ENCODE peak calls at places on chromosomes 13 and 19, in six cellular contexts. One of them, this sample, is unnamed.

GRCh38 chr13:34347784-34348573 is 530.0 kb downstream of the RFC3 start:
- DNase-seq in lower lobe of right lung: no peak
- DNase-seq in left lung: no peak
- DNase-seq in ovary: no peak
- DNase-seq in colonic mucosa: no peak
- DNase-seq in CD8-positive, alpha-beta T cell: no peak
- DNase-seq in this sample: no peak

GRCh38 chr19:15251010-15251748 is 18.9 kb upstream of the EPHX3 start:
- DNase-seq in ovary: peak; percentile 50
- DNase-seq in left lung: no peak
- DNase-seq in lower lobe of right lung: no peak
- DNase-seq in colonic mucosa: no peak
- DNase-seq in CD8-positive, alpha-beta T cell: no peak
- DNase-seq in this sample: no peak

GRCh38 chr13:51380269-51380668 is 40.8 kb downstream of the SERPINE3 start:
- DNase-seq in left lung: no peak
- DNase-seq in colonic mucosa: no peak
- DNase-seq in lower lobe of right lung: no peak
- DNase-seq in CD8-positive, alpha-beta T cell: no peak
- DNase-seq in ovary: no peak
- DNase-seq in this sample: no peak

GRCh38 chr13:106117035-106117434 is 418.4 kb downstream of the EFNB2 start:
- DNase-seq in lower lobe of right lung: no peak
- DNase-seq in colonic mucosa: no peak
- DNase-seq in CD8-positive, alpha-beta T cell: no peak
- DNase-seq in left lung: no peak
- DNase-seq in ovary: no peak
- DNase-seq in this sample: no peak

GRCh38 chr19:17125728-17126677 is 50.4 kb downstream of the MYO9B start:
- DNase-seq in ovary: no peak
- DNase-seq in lower lobe of right lung: peak; percentile 84
- DNase-seq in CD8-positive, alpha-beta T cell: peak; percentile 60
- DNase-seq in colonic mucosa: peak; percentile 54
- DNase-seq in left lung: peak; percentile 92
- DNase-seq in this sample: peak; percentile 86

GRCh38 chr19:53394522-53394973 is 401 bp upstream of the ZNF765 start:
- DNase-seq in ovary: peak; percentile 63
- DNase-seq in colonic mucosa: no peak
- DNase-seq in left lung: peak; percentile 84
- DNase-seq in lower lobe of right lung: peak; percentile 66
- DNase-seq in CD8-positive, alpha-beta T cell: no peak
- DNase-seq in this sample: peak; percentile 68

GRCh38 chr19:15378529-15379082 is 981 bp downstream of the AKAP8 start:
- DNase-seq in colonic mucosa: peak; percentile 57
- DNase-seq in ovary: no peak
- DNase-seq in lower lobe of right lung: peak; percentile 70
- DNase-seq in CD8-positive, alpha-beta T cell: no peak
- DNase-seq in left lung: peak; percentile 85
- DNase-seq in this sample: peak; percentile 79

GRCh38 chr19:47005164-47005641 is 14.4 kb upstream of the NPAS1 start:
- DNase-seq in ovary: no peak
- DNase-seq in colonic mucosa: no peak
- DNase-seq in CD8-positive, alpha-beta T cell: no peak
- DNase-seq in lower lobe of right lung: no peak
- DNase-seq in left lung: no peak
- DNase-seq in this sample: no peak

GRCh38 chr13:20161951-20162300 is 1.1 kb upstream of the GJA3 start:
- DNase-seq in lower lobe of right lung: no peak
- DNase-seq in CD8-positive, alpha-beta T cell: no peak
- DNase-seq in colonic mucosa: no peak
- DNase-seq in ovary: no peak
- DNase-seq in left lung: no peak
- DNase-seq in this sample: no peak

GRCh38 chr13:28679628-28680027 is 20.7 kb downstream of the POMP start:
- DNase-seq in CD8-positive, alpha-beta T cell: no peak
- DNase-seq in colonic mucosa: no peak
- DNase-seq in left lung: no peak
- DNase-seq in lower lobe of right lung: no peak
- DNase-seq in ovary: no peak
- DNase-seq in this sample: no peak

GRCh38 chr19:35903550-35904179 is 1.3 kb downstream of the HCST start:
- DNase-seq in ovary: peak; percentile 53
- DNase-seq in lower lobe of right lung: peak; percentile 94
- DNase-seq in left lung: peak; percentile 95
- DNase-seq in colonic mucosa: peak; percentile 76
- DNase-seq in CD8-positive, alpha-beta T cell: peak; percentile 74
- DNase-seq in this sample: peak; percentile 94

GRCh38 chr13:109357751-109358150 is 428.6 kb downstream of the IRS2 start:
- DNase-seq in left lung: no peak
- DNase-seq in lower lobe of right lung: no peak
- DNase-seq in ovary: no peak
- DNase-seq in CD8-positive, alpha-beta T cell: no peak
- DNase-seq in colonic mucosa: no peak
- DNase-seq in this sample: no peak

GRCh38 chr19:35618857-35619256 is 6.3 kb downstream of the HAUS5 start:
- DNase-seq in CD8-positive, alpha-beta T cell: no peak
- DNase-seq in left lung: no peak
- DNase-seq in ovary: no peak
- DNase-seq in lower lobe of right lung: no peak
- DNase-seq in colonic mucosa: no peak
- DNase-seq in this sample: no peak

GRCh38 chr19:3095375-3096191 is 1.4 kb downstream of the GNA11 start:
- DNase-seq in colonic mucosa: peak; percentile 63
- DNase-seq in CD8-positive, alpha-beta T cell: peak; percentile 55
- DNase-seq in left lung: peak; percentile 76
- DNase-seq in lower lobe of right lung: no peak
- DNase-seq in ovary: no peak
- DNase-seq in this sample: peak; percentile 70

GRCh38 chr13:28147489-28147888 is 9.1 kb downstream of the PAN3 start:
- DNase-seq in ovary: no peak
- DNase-seq in colonic mucosa: no peak
- DNase-seq in lower lobe of right lung: no peak
- DNase-seq in CD8-positive, alpha-beta T cell: no peak
- DNase-seq in left lung: no peak
- DNase-seq in this sample: no peak

GRCh38 chr13:29693297-29693945 is 97.9 kb upstream of the SLC7A1 start:
- DNase-seq in left lung: no peak
- DNase-seq in ovary: no peak
- DNase-seq in CD8-positive, alpha-beta T cell: no peak
- DNase-seq in colonic mucosa: peak; percentile 77
- DNase-seq in lower lobe of right lung: peak; percentile 47
- DNase-seq in this sample: no peak

GRCh38 chr19:40270362-40271089 is 14.6 kb downstream of the AKT2 start:
- DNase-seq in lower lobe of right lung: no peak
- DNase-seq in ovary: no peak
- DNase-seq in CD8-positive, alpha-beta T cell: no peak
- DNase-seq in left lung: peak; percentile 40
- DNase-seq in colonic mucosa: no peak
- DNase-seq in this sample: no peak
- H3K4me1 ChIP-seq in lower lobe of right lung: peaks cover 28% of the 10 kb centered on the region
- H3K4me1 ChIP-seq in ovary: peaks cover 21% of the 10 kb centered on the region
- H3K4me1 ChIP-seq in CD8-positive, alpha-beta T cell: peaks cover 39% of the 10 kb centered on the region
- H3K4me1 ChIP-seq in left lung: no peaks in the 10 kb centered on the region
- H3K4me1 ChIP-seq in colonic mucosa: no peaks in the 10 kb centered on the region
- H3K4me1 ChIP-seq in this sample: peaks cover 19% of the 10 kb centered on the region

GRCh38 chr19:34416021-34416545 is 11.9 kb downstream of the PDCD2L start:
- DNase-seq in colonic mucosa: no peak
- DNase-seq in left lung: no peak
- DNase-seq in CD8-positive, alpha-beta T cell: no peak
- DNase-seq in ovary: no peak
- DNase-seq in lower lobe of right lung: no peak
- DNase-seq in this sample: no peak
- H3K36me3 ChIP-seq in colonic mucosa: no peaks in the 10 kb centered on the region
- H3K36me3 ChIP-seq in left lung: peaks cover 32% of the 10 kb centered on the region
- H3K36me3 ChIP-seq in CD8-positive, alpha-beta T cell: peaks cover 23% of the 10 kb centered on the region
- H3K36me3 ChIP-seq in ovary: no peaks in the 10 kb centered on the region
- H3K36me3 ChIP-seq in lower lobe of right lung: peaks cover 45% of the 10 kb centered on the region
- H3K36me3 ChIP-seq in this sample: peaks cover 35% of the 10 kb centered on the region

GRCh38 chr13:78598933-78599332 is 4.4 kb downstream of the POU4F1 start:
- DNase-seq in left lung: no peak
- DNase-seq in colonic mucosa: no peak
- DNase-seq in lower lobe of right lung: no peak
- DNase-seq in ovary: no peak
- DNase-seq in CD8-positive, alpha-beta T cell: no peak
- DNase-seq in this sample: no peak
- H3K27me3 ChIP-seq in left lung: peaks cover 96% of the 10 kb centered on the region
- H3K27me3 ChIP-seq in colonic mucosa: peaks cover 94% of the 10 kb centered on the region
- H3K27me3 ChIP-seq in lower lobe of right lung: peaks cover 95% of the 10 kb centered on the region
- H3K27me3 ChIP-seq in ovary: no peaks in the 10 kb centered on the region
- H3K27me3 ChIP-seq in CD8-positive, alpha-beta T cell: peaks cover 86% of the 10 kb centered on the region
- H3K27me3 ChIP-seq in this sample: peaks cover 94% of the 10 kb centered on the region

DNA sequence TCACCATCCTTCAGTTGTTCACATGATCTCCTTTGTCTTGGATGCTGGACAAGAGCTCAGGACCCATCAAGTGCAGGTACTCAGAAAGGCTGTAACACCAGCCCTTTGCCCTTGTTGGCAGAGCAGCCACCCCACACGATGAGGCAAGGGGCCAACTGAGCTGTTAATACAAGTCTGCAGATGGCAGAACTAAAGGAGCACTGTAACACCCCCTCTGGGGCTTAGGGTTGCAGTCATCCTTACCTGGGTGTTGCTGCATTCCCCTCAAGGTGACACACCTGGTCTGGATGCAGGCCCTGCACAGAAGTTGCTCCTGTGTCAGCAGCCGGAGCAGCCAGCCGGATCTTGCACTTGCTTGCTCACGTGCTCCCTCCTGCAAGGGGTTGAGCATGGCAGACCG is 52.0 kb downstream of the STARD13 start:
- DNase-seq in CD8-positive, alpha-beta T cell: no peak
- DNase-seq in lower lobe of right lung: peak; percentile 70
- DNase-seq in colonic mucosa: no peak
- DNase-seq in ovary: no peak
- DNase-seq in left lung: peak; percentile 61
- DNase-seq in this sample: peak; percentile 69
- H3K4me1 ChIP-seq in CD8-positive, alpha-beta T cell: no peaks in the 10 kb centered on the region
- H3K4me1 ChIP-seq in lower lobe of right lung: peaks cover 61% of the 10 kb centered on the region
- H3K4me1 ChIP-seq in colonic mucosa: no peaks in the 10 kb centered on the region
- H3K4me1 ChIP-seq in ovary: peaks cover 10% of the 10 kb centered on the region
- H3K4me1 ChIP-seq in left lung: peaks cover 8% of the 10 kb centered on the region
- H3K4me1 ChIP-seq in this sample: peaks cover 35% of the 10 kb centered on the region

DNA sequence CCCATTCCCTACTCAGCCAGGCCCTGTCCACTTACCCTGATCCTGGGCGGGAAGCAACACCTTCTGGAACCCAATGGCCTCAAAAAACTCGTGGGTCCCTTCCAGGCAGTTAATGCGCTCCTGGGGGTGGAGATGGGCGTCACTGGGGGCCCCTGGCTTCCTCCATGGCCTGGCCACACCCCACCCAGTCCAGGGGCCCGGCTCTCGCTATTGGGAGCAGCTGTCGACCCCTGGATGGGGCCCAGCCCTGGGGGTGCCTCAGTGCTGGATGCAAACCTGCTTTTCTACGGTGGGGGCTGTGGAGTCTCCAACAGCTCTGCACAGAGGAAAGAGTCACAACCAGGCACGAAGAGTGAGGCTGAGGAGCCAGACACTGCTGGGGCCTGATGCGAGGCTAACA is 10.8 kb downstream of the UBXN6 start:
- DNase-seq in lower lobe of right lung: no peak
- DNase-seq in left lung: no peak
- DNase-seq in ovary: no peak
- DNase-seq in CD8-positive, alpha-beta T cell: no peak
- DNase-seq in colonic mucosa: no peak
- DNase-seq in this sample: no peak
- H3K36me3 ChIP-seq in lower lobe of right lung: peaks cover 77% of the 10 kb centered on the region
- H3K36me3 ChIP-seq in left lung: peaks cover 86% of the 10 kb centered on the region
- H3K36me3 ChIP-seq in ovary: no peaks in the 10 kb centered on the region
- H3K36me3 ChIP-seq in CD8-positive, alpha-beta T cell: peaks cover 16% of the 10 kb centered on the region
- H3K36me3 ChIP-seq in colonic mucosa: peaks cover 15% of the 10 kb centered on the region
- H3K36me3 ChIP-seq in this sample: peaks cover 74% of the 10 kb centered on the region

DNA sequence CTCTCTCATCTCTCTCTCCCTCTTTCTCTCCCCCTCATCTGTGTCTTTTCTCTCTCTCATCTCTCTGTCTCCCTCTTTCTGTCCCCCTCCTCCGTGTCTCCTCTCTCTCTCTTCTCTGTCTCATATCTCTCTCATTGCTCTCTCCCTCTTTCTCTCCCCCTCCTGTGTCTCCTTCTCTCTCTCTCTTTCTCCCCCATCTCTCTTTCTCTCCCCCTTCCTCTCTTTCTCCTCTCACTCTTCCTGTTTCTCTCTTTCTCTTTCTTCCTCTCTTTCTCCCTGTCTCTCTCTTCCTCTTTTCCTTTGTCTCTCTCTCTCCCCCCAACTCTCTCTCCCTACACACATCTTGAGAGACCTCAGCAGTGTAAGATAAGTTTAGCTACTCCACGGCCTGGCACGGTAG is 4.9 kb upstream of the RDH13 start:
- DNase-seq in left lung: no peak
- DNase-seq in colonic mucosa: no peak
- DNase-seq in CD8-positive, alpha-beta T cell: no peak
- DNase-seq in lower lobe of right lung: no peak
- DNase-seq in ovary: no peak
- DNase-seq in this sample: no peak
- H3K27me3 ChIP-seq in left lung: peaks cover 2% of the 10 kb centered on the region
- H3K27me3 ChIP-seq in colonic mucosa: peaks cover 9% of the 10 kb centered on the region
- H3K27me3 ChIP-seq in CD8-positive, alpha-beta T cell: peaks cover 18% of the 10 kb centered on the region
- H3K27me3 ChIP-seq in lower lobe of right lung: peaks cover 25% of the 10 kb centered on the region
- H3K27me3 ChIP-seq in ovary: no peaks in the 10 kb centered on the region
- H3K27me3 ChIP-seq in this sample: peaks cover 24% of the 10 kb centered on the region

GRCh38 chr19:11377756-11378155 is 3.3 kb downstream of the SWSAP1 start:
- DNase-seq in colonic mucosa: no peak
- DNase-seq in left lung: no peak
- DNase-seq in CD8-positive, alpha-beta T cell: no peak
- DNase-seq in ovary: no peak
- DNase-seq in lower lobe of right lung: no peak
- DNase-seq in this sample: no peak
- H3K4me1 ChIP-seq in colonic mucosa: peaks cover 10% of the 10 kb centered on the region
- H3K4me1 ChIP-seq in left lung: peaks cover 6% of the 10 kb centered on the region
- H3K4me1 ChIP-seq in CD8-positive, alpha-beta T cell: peaks cover 48% of the 10 kb centered on the region
- H3K4me1 ChIP-seq in ovary: peaks cover 19% of the 10 kb centered on the region
- H3K4me1 ChIP-seq in lower lobe of right lung: peaks cover 66% of the 10 kb centered on the region
- H3K4me1 ChIP-seq in this sample: peaks cover 48% of the 10 kb centered on the region

This sample was measured in upper lobe of right lung.